ENCODE peak calls at places on chromosomes 3 and 15, in ten cellular contexts. J is PC-3, R is AG10803, T is neural progenitor cell, V is cardiac fibroblast, X is SK-N-SH, B is brain microvascular endothelial cell, A is choroid plexus epithelial cell, N is prostate gland, Z is ovary. S is an unnamed sample.

GRCh38 chr3:177800565-177800964 is 603.3 kb upstream of the TBL1XR1 start:
- DNase-seq in J (peak), R (peak), T (no peak), V (peak), X (no peak), B (no peak), A (no peak), N (no peak), Z (no peak), S (no peak)

GRCh38 chr15:60973637-60974415 is 255.3 kb downstream of the RORA start:
- DNase-seq in J (peak), R (peak), T (peak), V (peak), X (no peak), B (peak), A (peak), N (no peak), Z (no peak), S (peak)

GRCh38 chr3:6785726-6786125 is 75.2 kb upstream of the GRM7 start:
- DNase-seq in J (no peak), R (no peak), T (no peak), V (no peak), X (no peak), B (no peak), A (no peak), N (no peak), Z (no peak), S (no peak)

GRCh38 chr3:127988770-127989518 is 63.3 kb upstream of the SEC61A1 start:
- DNase-seq in J (peak), R (peak), T (no peak), V (no peak), X (no peak), B (no peak), A (no peak), N (no peak), Z (no peak), S (no peak)

GRCh38 chr15:33145447-33145846 is 49.1 kb downstream of the FMN1 start:
- DNase-seq in J (no peak), R (no peak), T (no peak), V (no peak), X (no peak), B (no peak), A (no peak), N (no peak), Z (no peak), S (no peak)

GRCh38 chr3:10196389-10197052 is 31.8 kb downstream of the IRAK2 start:
- DNase-seq in J (peak), R (peak), T (no peak), V (peak), X (no peak), B (peak), A (peak), N (no peak), Z (no peak), S (no peak)

GRCh38 chr3:183582161-183582560 is 26.7 kb upstream of the KLHL6 start:
- DNase-seq in J (no peak), R (no peak), T (no peak), V (no peak), X (no peak), B (no peak), A (no peak), N (no peak), Z (no peak), S (no peak)

GRCh38 chr15:74320358-74321247 is 46.8 kb downstream of the CYP11A1 start:
- DNase-seq in J (peak), R (peak), T (peak), V (peak), X (peak), B (peak), A (peak), N (no peak), Z (peak), S (peak)

GRCh38 chr3:49104052-49104426 is 518 bp downstream of the QARS1 start:
- DNase-seq in J (no peak), R (no peak), T (no peak), V (no peak), X (no peak), B (no peak), A (no peak), N (no peak), Z (no peak), S (no peak)

GRCh38 chr3:61807865-61808276 is 246.5 kb downstream of the PTPRG start:
- DNase-seq in J (no peak), R (peak), T (peak), V (no peak), X (peak), B (no peak), A (peak), N (no peak), Z (no peak), S (no peak)

GRCh38 chr3:41274944-41275668 is 75.8 kb downstream of the CTNNB1 start:
- DNase-seq in J (peak), R (peak), T (no peak), V (peak), X (no peak), B (peak), A (peak), N (no peak), Z (no peak), S (no peak)

GRCh38 chr3:45964139-45964538 is 20.9 kb downstream of the CXCR6 start:
- DNase-seq in J (no peak), R (no peak), T (no peak), V (no peak), X (no peak), B (no peak), A (no peak), N (no peak), Z (no peak), S (no peak)

GRCh38 chr15:76147906-76148553 is 88.2 kb downstream of the TMEM266 start:
- DNase-seq in J (peak), R (no peak), T (peak), V (peak), X (peak), B (no peak), A (peak), N (peak), Z (peak), S (peak)

GRCh38 chr3:193594946-193595689 is 2.1 kb downstream of the OPA1 start:
- DNase-seq in J (peak), R (peak), T (no peak), V (peak), X (no peak), B (peak), A (peak), N (no peak), Z (no peak), S (no peak)

GRCh38 chr15:80404057-80404718 is at the start of gene ARNT2:
- DNase-seq in J (no peak), R (no peak), T (peak), V (no peak), X (peak), B (no peak), A (no peak), N (no peak), Z (peak), S (peak)

GRCh38 chr3:44870375-44871061 is 3.9 kb upstream of the TGM4 start:
- DNase-seq in J (peak), R (no peak), T (no peak), V (no peak), X (no peak), B (no peak), A (no peak), N (peak), Z (no peak), S (no peak)

GRCh38 chr15:65305144-65305758 is 774 bp downstream of the RNU5B-1 start:
- DNase-seq in J (no peak), R (no peak), T (no peak), V (no peak), X (peak), B (no peak), A (no peak), N (peak), Z (no peak), S (no peak)

GRCh38 chr3:14439501-14440167 is 37.2 kb downstream of the SLC6A6 start:
- DNase-seq in J (no peak), R (no peak), T (no peak), V (peak), X (peak), B (peak), A (peak), N (peak), Z (peak), S (no peak)

GRCh38 chr15:44102675-44103254 is 92.3 kb downstream of the FRMD5 start:
- DNase-seq in J (peak), R (peak), T (peak), V (peak), X (no peak), B (peak), A (peak), N (peak), Z (no peak), S (no peak)

GRCh38 chr15:74725241-74725774 is at the start of gene CYP1A1:
- DNase-seq in J (peak), R (no peak), T (peak), V (no peak), X (peak), B (no peak), A (peak), N (no peak), Z (no peak), S (peak)

GRCh38 chr3:127556565-127556964 is 34.0 kb downstream of the TPRA1 start:
- DNase-seq in J (no peak), R (no peak), T (peak), V (no peak), X (no peak), B (no peak), A (no peak), N (no peak), Z (no peak), S (no peak)

GRCh38 chr3:110736332-110736731 is 335.3 kb upstream of the NECTIN3 start:
- DNase-seq in J (no peak), R (no peak), T (no peak), V (no peak), X (no peak), B (no peak), A (no peak), N (no peak), Z (no peak), S (no peak)
- TF ChIP-seq CTCF in J (no peak), R (no peak), T (no peak), V (no peak), X (no peak), B (no peak), A (no peak), N (no peak), Z (no peak), S (no peak)

DNA sequence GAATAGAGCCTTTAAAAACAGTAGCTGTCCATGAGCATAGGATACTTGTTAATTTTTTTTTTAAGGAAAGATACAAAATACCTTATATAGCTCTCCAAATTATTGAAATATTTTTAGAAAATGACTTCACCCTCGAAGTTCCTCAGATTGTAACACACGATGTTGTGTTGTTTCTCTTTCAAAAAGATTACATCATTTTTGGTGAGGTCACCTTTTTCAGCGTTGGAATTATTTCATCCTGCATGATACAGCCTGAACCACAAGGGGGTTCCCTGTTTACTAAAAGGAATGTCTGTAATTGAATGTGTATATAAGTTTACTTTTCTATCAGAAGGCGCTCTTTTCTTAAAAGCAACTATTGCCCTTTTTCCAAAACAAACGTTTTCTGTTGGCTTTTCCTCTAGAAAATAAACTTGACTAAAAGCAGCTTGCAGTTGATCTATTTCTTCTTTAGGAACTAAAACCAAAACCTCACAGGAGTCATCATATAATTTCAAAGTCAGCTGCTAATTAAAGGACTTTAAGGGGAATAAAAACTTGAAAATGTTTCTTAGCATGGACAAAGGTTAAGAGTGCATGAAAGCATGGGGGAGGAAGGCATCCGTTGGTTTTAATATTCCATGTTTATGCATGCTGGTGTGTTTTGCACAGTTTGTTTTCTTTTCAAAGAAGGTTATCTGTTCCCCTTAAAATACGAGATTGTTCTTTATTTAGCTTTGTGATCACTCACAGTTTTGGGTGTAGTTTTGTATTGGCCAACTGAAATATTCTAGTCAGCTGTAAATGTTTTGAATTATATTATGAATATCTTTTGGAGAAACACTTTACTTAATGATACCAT is 29.4 kb downstream of the LYSMD4 start:
- DNase-seq in J (peak), R (peak), T (peak), V (peak), X (no peak), B (peak), A (peak), N (no peak), Z (no peak), S (no peak)
- TF ChIP-seq CTCF in J (peak), R (peak), T (peak), V (peak), X (peak), B (peak), A (peak), N (peak), Z (peak), S (peak)

GRCh38 chr15:66404532-66404931 is 17.8 kb downstream of the MAP2K1 start:
- DNase-seq in J (no peak), R (no peak), T (peak), V (no peak), X (no peak), B (no peak), A (no peak), N (no peak), Z (no peak), S (no peak)
- TF ChIP-seq CTCF in J (no peak), R (no peak), T (peak), V (peak), X (no peak), B (no peak), A (no peak), N (no peak), Z (no peak), S (no peak)

GRCh38 chr15:100517820-100518219 is 10.9 kb downstream of the CERS3 start:
- DNase-seq in J (no peak), R (no peak), T (no peak), V (no peak), X (no peak), B (no peak), A (no peak), N (no peak), Z (no peak), S (no peak)
- TF ChIP-seq CTCF in J (no peak), R (no peak), T (no peak), V (no peak), X (no peak), B (no peak), A (no peak), N (no peak), Z (no peak), S (no peak)

GRCh38 chr3:157354722-157355121 is 81.9 kb upstream of the PTX3 start:
- DNase-seq in J (peak), R (no peak), T (peak), V (peak), X (no peak), B (no peak), A (peak), N (no peak), Z (no peak), S (no peak)
- TF ChIP-seq CTCF in J (peak), R (peak), T (peak), V (peak), X (peak), B (peak), A (peak), N (no peak), Z (no peak), S (peak)

GRCh38 chr15:70361891-70362290 is 264.2 kb upstream of the TLE3 start:
- DNase-seq in J (no peak), R (no peak), T (no peak), V (no peak), X (no peak), B (no peak), A (no peak), N (no peak), Z (no peak), S (no peak)

GRCh38 chr15:70358871-70359647 is 261.3 kb upstream of the TLE3 start:
- DNase-seq in J (no peak), R (no peak), T (peak), V (no peak), X (no peak), B (no peak), A (no peak), N (no peak), Z (no peak), S (no peak)

GRCh38 chr15:70362350-70362749 is 264.6 kb upstream of the TLE3 start:
- DNase-seq in J (no peak), R (no peak), T (no peak), V (no peak), X (no peak), B (no peak), A (no peak), N (no peak), Z (no peak), S (no peak)

GRCh38 chr15:70361106-70361505 is 263.4 kb upstream of the TLE3 start:
- DNase-seq in J (no peak), R (no peak), T (no peak), V (no peak), X (no peak), B (no peak), A (no peak), N (no peak), Z (no peak), S (no peak)

DNA sequence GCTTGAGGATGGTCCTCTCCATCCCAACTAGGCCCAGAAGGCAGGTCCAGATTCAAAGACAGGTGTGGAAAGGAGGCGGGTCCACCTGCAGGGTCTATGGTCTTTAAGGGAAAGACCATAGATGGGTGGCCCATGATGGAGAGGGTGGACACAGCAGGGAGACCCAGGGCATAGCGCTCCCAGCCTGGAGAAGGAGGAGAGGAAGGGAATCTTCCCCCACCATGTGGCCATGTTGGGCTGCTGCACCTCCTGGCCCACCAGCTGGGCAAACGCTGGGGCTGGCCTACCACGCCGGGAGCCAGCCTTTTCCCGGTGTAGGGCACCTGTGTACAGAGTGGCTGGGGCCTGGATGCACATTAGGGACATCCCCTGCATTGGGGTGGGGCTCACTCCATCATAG is 265.2 kb upstream of the TLE3 start:
- DNase-seq in J (peak), R (peak), T (peak), V (peak), X (peak), B (peak), A (peak), N (no peak), Z (peak), S (peak)
- TF ChIP-seq CTCF in J (peak), R (peak), T (peak), V (peak), X (peak), B (peak), A (peak), N (peak), Z (peak), S (peak)

DNA sequence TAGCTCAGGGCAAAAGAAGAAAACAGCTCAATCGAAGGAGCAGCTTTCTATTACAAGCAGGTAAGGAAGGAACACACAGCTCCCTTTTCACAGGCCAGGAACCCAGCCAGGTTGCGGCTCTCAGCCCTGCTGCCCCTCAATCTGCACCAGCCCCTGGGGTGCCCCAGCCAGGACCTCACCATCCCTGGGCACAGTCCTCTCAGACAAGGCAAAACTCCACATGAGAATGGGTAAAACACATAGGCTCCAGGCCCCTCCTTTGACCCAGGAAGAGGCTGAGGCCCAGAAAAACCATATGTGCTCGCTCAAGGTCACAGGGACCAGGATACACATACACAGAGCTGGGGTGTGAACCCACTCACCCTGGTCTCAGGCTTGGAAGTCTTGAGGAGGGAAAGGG is 178.7 kb upstream of the TLE3 start:
- DNase-seq in J (no peak), R (no peak), T (no peak), V (no peak), X (no peak), B (no peak), A (no peak), N (no peak), Z (peak), S (no peak)
- TF ChIP-seq CTCF in J (no peak), R (no peak), T (no peak), V (no peak), X (no peak), B (no peak), A (no peak), N (no peak), Z (no peak), S (no peak)

GRCh38 chr15:52232327-52232726 is 41.1 kb upstream of the GNB5 start:
- DNase-seq in J (no peak), R (no peak), T (no peak), V (no peak), X (no peak), B (no peak), A (no peak), N (no peak), Z (no peak), S (no peak)
- TF ChIP-seq CTCF in J (no peak), R (no peak), T (no peak), V (no peak), X (no peak), B (no peak), A (no peak), N (no peak), Z (no peak), S (no peak)

DNA sequence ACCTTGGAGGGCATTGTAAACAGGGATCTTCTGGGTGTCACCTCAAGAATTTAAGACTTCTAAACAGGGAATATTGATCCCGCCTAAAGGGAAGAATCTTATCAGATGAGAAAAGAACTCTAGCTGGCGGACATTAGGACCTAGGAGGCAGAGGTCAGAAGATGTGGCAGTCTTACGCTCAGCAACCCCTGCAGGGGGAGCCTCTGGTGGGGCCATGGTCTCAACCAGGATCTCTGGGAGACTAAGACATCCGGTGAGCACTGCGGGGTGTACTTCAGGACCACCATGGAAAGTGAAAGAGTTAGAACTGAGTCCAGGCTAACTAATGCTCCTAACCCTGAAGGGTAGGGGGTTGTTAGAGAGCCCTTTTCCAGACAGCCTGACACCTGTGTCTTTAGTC is 295.2 kb downstream of the VGLL3 start:
- DNase-seq in J (no peak), R (no peak), T (no peak), V (no peak), X (no peak), B (no peak), A (no peak), N (no peak), Z (no peak), S (no peak)
- TF ChIP-seq CTCF in J (no peak), R (no peak), T (no peak), V (no peak), X (no peak), B (no peak), A (no peak), N (no peak), Z (no peak), S (no peak)

S was measured in glutamatergic neuron.